ENCODE peak calls at places on chromosomes 7 and 10, in five cellular contexts. Y is choroid plexus epithelial cell, M is retinal pigment epithelial cell, L is WTC11, X is stomach. G is an unnamed sample.

GRCh38 chr7:28151965-28152364 is 28.6 kb downstream of the JAZF1 start:
- DNase-seq in L (no peak), Y (peak), M (no peak), X (no peak), G (no peak)

GRCh38 chr10:79058899-79059771 is 9.6 kb upstream of the ZMIZ1 start:
- DNase-seq in X (peak), Y (no peak), L (no peak), M (no peak), G (peak)

GRCh38 chr10:131975003-131975402 is 6.7 kb downstream of the BNIP3 start:
- DNase-seq in M (no peak), L (no peak), Y (no peak), X (no peak), G (no peak)

GRCh38 chr10:72601144-72601543 is 24.7 kb downstream of the MICU1 start:
- DNase-seq in Y (no peak), L (no peak), X (no peak), M (no peak), G (no peak)

GRCh38 chr10:90319188-90319914 is 538.5 kb downstream of the HTR7 start:
- DNase-seq in L (peak), X (no peak), Y (peak), M (peak), G (peak)

GRCh38 chr10:130929422-130930325 is 381.8 kb downstream of the TCERG1L start:
- DNase-seq in X (no peak), M (no peak), L (no peak), Y (no peak), G (no peak)

GRCh38 chr7:68063171-68063570 is 1066.5 kb downstream of the TYW1 start:
- DNase-seq in M (no peak), L (peak), Y (no peak), X (no peak), G (no peak)

GRCh38 chr7:57182031-57182430 is 49.8 kb upstream of the ZNF479 start:
- DNase-seq in Y (no peak), M (no peak), X (no peak), L (no peak), G (no peak)

GRCh38 chr10:132678436-132679216 is 107.3 kb downstream of the NKX6-2 start:
- DNase-seq in Y (no peak), M (no peak), X (no peak), L (peak), G (no peak)

GRCh38 chr10:93813507-93814465 is 56.0 kb downstream of the LGI1 start:
- DNase-seq in M (no peak), Y (peak), X (peak), L (peak), G (peak)

GRCh38 chr7:118330373-118330772 is 105.9 kb downstream of the ANKRD7 start:
- DNase-seq in M (peak), Y (no peak), L (no peak), X (no peak), G (no peak)

GRCh38 chr7:118325450-118325808 is 100.9 kb downstream of the ANKRD7 start:
- DNase-seq in L (no peak), Y (no peak), M (no peak), X (no peak), G (no peak)

GRCh38 chr7:118327179-118327578 is 102.7 kb downstream of the ANKRD7 start:
- DNase-seq in M (no peak), L (no peak), Y (no peak), X (no peak), G (no peak)

GRCh38 chr7:118328505-118329211 is 104.2 kb downstream of the ANKRD7 start:
- DNase-seq in M (no peak), X (no peak), L (no peak), Y (no peak), G (no peak)

GRCh38 chr7:118324790-118325449 is 100.4 kb downstream of the ANKRD7 start:
- DNase-seq in Y (no peak), L (peak), X (no peak), M (no peak), G (no peak)
- TF ChIP-seq CTCF in Y (no peak), L (no peak), X (no peak), M (no peak), G (no peak)

GRCh38 chr10:86329093-86329710 is 37.4 kb downstream of the GRID1 start:
- DNase-seq in X (no peak), Y (no peak), L (no peak), M (no peak), G (no peak)
- TF ChIP-seq CTCF in X (no peak), Y (no peak), L (no peak), M (no peak), G (no peak)

GRCh38 chr10:27724287-27724686 is 21.3 kb downstream of the MKX start:
- DNase-seq in M (no peak), X (no peak), Y (no peak), L (no peak), G (no peak)
- TF ChIP-seq CTCF in M (peak), X (no peak), Y (peak), L (no peak), G (peak)

GRCh38 chr7:32206488-32206887 is 136.3 kb upstream of the PDE1C start:
- DNase-seq in M (no peak), X (no peak), L (no peak), Y (no peak), G (no peak)

GRCh38 chr7:32204361-32205018 is 134.3 kb upstream of the PDE1C start:
- DNase-seq in L (peak), X (peak), M (peak), Y (peak), G (peak)

GRCh38 chr7:32212321-32212720 is 142.1 kb upstream of the PDE1C start:
- DNase-seq in X (no peak), Y (no peak), L (no peak), M (no peak), G (no peak)

GRCh38 chr7:32206987-32207386 is 136.8 kb upstream of the PDE1C start:
- DNase-seq in Y (peak), L (peak), X (no peak), M (no peak), G (no peak)
- TF ChIP-seq CTCF in Y (peak), L (no peak), X (no peak), M (peak), G (no peak)

DNA sequence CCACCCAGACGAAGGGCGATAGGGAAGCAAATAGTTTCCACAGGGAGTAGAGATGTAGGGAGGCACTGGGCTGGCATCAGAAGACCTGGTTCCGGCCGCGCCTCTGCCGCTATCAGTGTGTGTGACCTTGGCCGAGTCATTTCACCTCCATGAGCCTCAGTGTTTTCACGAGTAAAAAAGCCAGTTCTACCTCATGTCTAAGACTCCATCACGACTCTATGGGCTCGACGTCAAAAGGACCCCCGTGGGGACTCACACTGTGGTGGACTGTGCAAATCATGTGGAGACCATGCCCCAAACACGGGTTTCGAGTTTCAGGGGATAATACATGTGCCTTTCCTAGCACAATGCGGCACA is 600 bp upstream of the RAB11FIP2 start:
- DNase-seq in Y (no peak), X (no peak), L (no peak), M (no peak), G (no peak)
- TF ChIP-seq CTCF in Y (no peak), X (no peak), L (no peak), M (no peak), G (no peak)

DNA sequence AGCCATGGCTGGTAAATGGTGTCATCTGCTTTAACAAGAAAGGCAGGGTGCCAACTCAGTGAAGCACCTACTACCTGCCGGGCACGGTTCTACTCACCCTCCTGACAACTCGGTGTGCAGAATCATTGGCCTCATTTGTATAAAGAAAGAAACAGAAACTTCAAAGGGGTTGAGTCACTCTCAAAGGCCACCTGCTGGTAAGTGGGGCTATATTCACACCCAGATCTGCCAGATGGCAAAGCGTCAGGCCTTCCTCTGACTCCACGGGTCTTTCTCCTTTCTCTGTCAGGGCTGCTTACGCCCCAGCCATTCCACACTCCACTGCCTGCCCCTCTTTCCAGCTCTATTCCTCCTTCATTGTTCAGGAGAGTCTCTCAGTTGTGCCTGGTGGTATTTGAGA is 309.2 kb downstream of the GFRA1 start:
- DNase-seq in L (no peak), Y (peak), X (no peak), M (no peak), G (peak)
- TF ChIP-seq CTCF in L (no peak), Y (peak), X (no peak), M (peak), G (no peak)

GRCh38 chr7:91957823-91958222 is 17.2 kb downstream of the AKAP9 start:
- DNase-seq in M (peak), L (no peak), X (no peak), Y (no peak), G (no peak)

GRCh38 chr7:91957236-91957635 is 16.6 kb downstream of the AKAP9 start:
- DNase-seq in M (no peak), L (no peak), X (no peak), Y (no peak), G (no peak)

GRCh38 chr7:91949221-91950009 is 8.8 kb downstream of the AKAP9 start:
- DNase-seq in L (no peak), X (no peak), M (no peak), Y (peak), G (no peak)

GRCh38 chr7:91959023-91959422 is 18.4 kb downstream of the AKAP9 start:
- DNase-seq in X (no peak), M (no peak), L (no peak), Y (no peak), G (no peak)

DNA sequence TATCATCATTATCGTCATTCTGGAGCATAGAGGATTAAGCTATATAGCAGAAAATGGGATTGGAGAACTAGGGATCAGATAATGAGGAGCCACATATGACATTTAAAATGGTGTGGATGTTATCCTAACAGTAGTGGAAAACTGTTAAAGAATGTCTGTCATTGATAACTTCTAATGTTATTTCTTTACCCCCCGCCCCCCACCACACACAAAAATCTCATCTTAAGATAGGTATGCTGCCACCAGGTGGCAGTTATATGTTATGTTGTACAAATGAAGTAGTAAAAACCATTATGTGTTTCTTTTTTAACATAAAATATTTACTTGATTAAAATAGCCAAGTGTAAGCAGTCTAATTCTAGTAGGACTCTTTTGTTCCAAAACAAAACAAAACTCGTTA is 13.0 kb downstream of the AKAP9 start:
- DNase-seq in M (no peak), Y (peak), L (no peak), X (no peak), G (peak)
- TF ChIP-seq CTCF in M (peak), Y (peak), L (no peak), X (no peak), G (no peak)

GRCh38 chr7:26385240-26385639 is 93.6 kb downstream of the SNX10 start:
- DNase-seq in M (no peak), L (no peak), Y (no peak), X (no peak), G (no peak)
- TF ChIP-seq CTCF in M (no peak), L (no peak), Y (no peak), X (no peak), G (no peak)